ENCODE peak calls at places on chromosomes 1 and 21, in six cellular contexts. One of them, this sample, is unnamed. For H3K4me1, the result is how much of the 10 kb centered on the place peaks cover.

GRCh38 chr1:84164156-84164555 is 20.1 kb downstream of the PRKACB start:
- DNase-seq in H9: no peak
- DNase-seq in neuronal stem cell: no peak
- DNase-seq in IMR-90: no peak
- DNase-seq in trophoblast cell: no peak
- DNase-seq in H1: no peak
- DNase-seq in this sample: no peak

GRCh38 chr1:44664730-44665370 is 9.4 kb downstream of the TMEM53 start:
- DNase-seq in H9: no peak
- DNase-seq in neuronal stem cell: no peak
- DNase-seq in IMR-90: no peak
- DNase-seq in trophoblast cell: no peak
- DNase-seq in H1: no peak
- DNase-seq in this sample: no peak

GRCh38 chr1:8370928-8371327 is 53.0 kb downstream of the SLC45A1 start:
- DNase-seq in H9: no peak
- DNase-seq in neuronal stem cell: no peak
- DNase-seq in IMR-90: peak
- DNase-seq in trophoblast cell: no peak
- DNase-seq in H1: no peak
- DNase-seq in this sample: no peak

GRCh38 chr1:5111581-5111980 is 457.2 kb downstream of the AJAP1 start:
- DNase-seq in H9: no peak
- DNase-seq in neuronal stem cell: no peak
- DNase-seq in IMR-90: no peak
- DNase-seq in trophoblast cell: no peak
- DNase-seq in H1: no peak
- DNase-seq in this sample: no peak

GRCh38 chr1:212980123-212980800 is 29.9 kb downstream of the VASH2 start:
- DNase-seq in H9: peak
- DNase-seq in neuronal stem cell: peak
- DNase-seq in IMR-90: peak
- DNase-seq in trophoblast cell: peak
- DNase-seq in H1: no peak
- DNase-seq in this sample: peak

GRCh38 chr1:189751311-189751710 is 726.4 kb downstream of the BRINP3 start:
- DNase-seq in H9: no peak
- DNase-seq in neuronal stem cell: no peak
- DNase-seq in IMR-90: peak
- DNase-seq in trophoblast cell: peak
- DNase-seq in H1: no peak
- DNase-seq in this sample: no peak

GRCh38 chr1:203488539-203488938 is 5.4 kb upstream of the OPTC start:
- DNase-seq in H9: no peak
- DNase-seq in neuronal stem cell: no peak
- DNase-seq in IMR-90: no peak
- DNase-seq in trophoblast cell: no peak
- DNase-seq in H1: no peak
- DNase-seq in this sample: no peak

GRCh38 chr1:37732111-37732780 is 32.7 kb downstream of the EPHA10 start:
- DNase-seq in H9: no peak
- DNase-seq in neuronal stem cell: no peak
- DNase-seq in IMR-90: no peak
- DNase-seq in trophoblast cell: no peak
- DNase-seq in H1: no peak
- DNase-seq in this sample: no peak

GRCh38 chr1:88773540-88774150 is 89.6 kb downstream of the PKN2 start:
- DNase-seq in H9: no peak
- DNase-seq in neuronal stem cell: no peak
- DNase-seq in IMR-90: peak
- DNase-seq in trophoblast cell: peak
- DNase-seq in H1: no peak
- DNase-seq in this sample: peak

GRCh38 chr1:245365621-245366020 is 210.8 kb downstream of the KIF26B start:
- DNase-seq in H9: no peak
- DNase-seq in neuronal stem cell: no peak
- DNase-seq in IMR-90: no peak
- DNase-seq in trophoblast cell: no peak
- DNase-seq in H1: no peak
- DNase-seq in this sample: no peak

GRCh38 chr1:88684482-88685238 is 587 bp downstream of the PKN2 start:
- DNase-seq in H9: peak
- DNase-seq in neuronal stem cell: peak
- DNase-seq in IMR-90: peak
- DNase-seq in trophoblast cell: peak
- DNase-seq in H1: peak
- DNase-seq in this sample: peak

GRCh38 chr1:173206816-173207595 is at the start of gene TNFSF4:
- DNase-seq in H9: no peak
- DNase-seq in neuronal stem cell: no peak
- DNase-seq in IMR-90: peak
- DNase-seq in trophoblast cell: peak
- DNase-seq in H1: no peak
- DNase-seq in this sample: no peak

GRCh38 chr21:32096411-32096810 is 182.4 kb downstream of the MIS18A start:
- DNase-seq in H9: peak
- DNase-seq in neuronal stem cell: peak
- DNase-seq in IMR-90: no peak
- DNase-seq in trophoblast cell: peak
- DNase-seq in H1: peak
- DNase-seq in this sample: no peak

GRCh38 chr1:180778782-180779398 is 133.8 kb upstream of the KIAA1614 start:
- DNase-seq in H9: peak
- DNase-seq in neuronal stem cell: no peak
- DNase-seq in IMR-90: no peak
- DNase-seq in trophoblast cell: peak
- DNase-seq in H1: no peak
- DNase-seq in this sample: no peak

GRCh38 chr1:1306070-1306660 is 1.6 kb downstream of the ACAP3 start:
- DNase-seq in H9: peak
- DNase-seq in neuronal stem cell: no peak
- DNase-seq in IMR-90: peak
- DNase-seq in trophoblast cell: no peak
- DNase-seq in H1: no peak
- DNase-seq in this sample: peak

GRCh38 chr1:201636581-201636980 is 97.7 kb downstream of the NAV1 start:
- DNase-seq in H9: no peak
- DNase-seq in neuronal stem cell: no peak
- DNase-seq in IMR-90: peak
- DNase-seq in trophoblast cell: no peak
- DNase-seq in H1: no peak
- DNase-seq in this sample: peak

GRCh38 chr1:55444660-55445059 is 229.5 kb upstream of the USP24 start:
- DNase-seq in H9: no peak
- DNase-seq in neuronal stem cell: no peak
- DNase-seq in IMR-90: no peak
- DNase-seq in trophoblast cell: no peak
- DNase-seq in H1: no peak
- DNase-seq in this sample: no peak
- H3K4me1 ChIP-seq in H9: under half
- H3K4me1 ChIP-seq in neuronal stem cell: under half
- H3K4me1 ChIP-seq in IMR-90: under half
- H3K4me1 ChIP-seq in trophoblast cell: under half
- H3K4me1 ChIP-seq in H1: under half
- H3K4me1 ChIP-seq in this sample: under half

DNA sequence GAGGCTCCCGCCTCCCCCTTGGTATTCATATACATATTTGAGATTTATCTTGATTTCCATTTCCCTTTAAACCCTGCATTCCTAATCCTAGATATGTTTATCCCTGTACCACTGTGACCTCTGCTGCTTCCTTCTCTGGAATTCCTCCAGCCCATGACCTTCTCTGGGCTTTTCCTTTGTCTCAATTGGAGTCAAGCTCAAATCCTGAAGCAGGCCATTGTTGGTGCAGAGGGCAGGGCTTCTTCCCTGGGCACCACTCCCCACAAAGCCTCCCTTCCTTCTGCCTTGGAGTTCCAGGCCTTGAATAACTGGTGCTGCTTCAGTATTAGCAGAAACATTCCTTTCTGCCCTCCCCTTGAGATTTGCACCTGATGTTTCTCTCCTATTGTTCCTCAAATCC is 296.9 kb downstream of the PBX1 start:
- DNase-seq in H9: no peak
- DNase-seq in neuronal stem cell: no peak
- DNase-seq in IMR-90: no peak
- DNase-seq in trophoblast cell: peak
- DNase-seq in H1: no peak
- DNase-seq in this sample: no peak
- H3K14ac ChIP-seq in H9: no peak
- H3K14ac ChIP-seq in neuronal stem cell: no peak
- H3K14ac ChIP-seq in IMR-90: no peak
- H3K14ac ChIP-seq in trophoblast cell: no peak
- H3K14ac ChIP-seq in H1: no peak
- H3K14ac ChIP-seq in this sample: no peak

GRCh38 chr1:225881081-225882007 is 836 bp downstream of the TMEM63A start:
- DNase-seq in H9: peak
- DNase-seq in neuronal stem cell: no peak
- DNase-seq in IMR-90: peak
- DNase-seq in trophoblast cell: peak
- DNase-seq in H1: no peak
- DNase-seq in this sample: peak

GRCh38 chr1:225880636-225881035 is 1.5 kb downstream of the TMEM63A start:
- DNase-seq in H9: no peak
- DNase-seq in neuronal stem cell: no peak
- DNase-seq in IMR-90: no peak
- DNase-seq in trophoblast cell: no peak
- DNase-seq in H1: no peak
- DNase-seq in this sample: no peak

GRCh38 chr1:225883616-225884265 is 1.6 kb upstream of the TMEM63A start:
- DNase-seq in H9: no peak
- DNase-seq in neuronal stem cell: no peak
- DNase-seq in IMR-90: no peak
- DNase-seq in trophoblast cell: no peak
- DNase-seq in H1: no peak
- DNase-seq in this sample: no peak

GRCh38 chr1:225882008-225882698 is at the start of gene TMEM63A:
- DNase-seq in H9: peak
- DNase-seq in neuronal stem cell: peak
- DNase-seq in IMR-90: peak
- DNase-seq in trophoblast cell: peak
- DNase-seq in H1: peak
- DNase-seq in this sample: peak

DNA sequence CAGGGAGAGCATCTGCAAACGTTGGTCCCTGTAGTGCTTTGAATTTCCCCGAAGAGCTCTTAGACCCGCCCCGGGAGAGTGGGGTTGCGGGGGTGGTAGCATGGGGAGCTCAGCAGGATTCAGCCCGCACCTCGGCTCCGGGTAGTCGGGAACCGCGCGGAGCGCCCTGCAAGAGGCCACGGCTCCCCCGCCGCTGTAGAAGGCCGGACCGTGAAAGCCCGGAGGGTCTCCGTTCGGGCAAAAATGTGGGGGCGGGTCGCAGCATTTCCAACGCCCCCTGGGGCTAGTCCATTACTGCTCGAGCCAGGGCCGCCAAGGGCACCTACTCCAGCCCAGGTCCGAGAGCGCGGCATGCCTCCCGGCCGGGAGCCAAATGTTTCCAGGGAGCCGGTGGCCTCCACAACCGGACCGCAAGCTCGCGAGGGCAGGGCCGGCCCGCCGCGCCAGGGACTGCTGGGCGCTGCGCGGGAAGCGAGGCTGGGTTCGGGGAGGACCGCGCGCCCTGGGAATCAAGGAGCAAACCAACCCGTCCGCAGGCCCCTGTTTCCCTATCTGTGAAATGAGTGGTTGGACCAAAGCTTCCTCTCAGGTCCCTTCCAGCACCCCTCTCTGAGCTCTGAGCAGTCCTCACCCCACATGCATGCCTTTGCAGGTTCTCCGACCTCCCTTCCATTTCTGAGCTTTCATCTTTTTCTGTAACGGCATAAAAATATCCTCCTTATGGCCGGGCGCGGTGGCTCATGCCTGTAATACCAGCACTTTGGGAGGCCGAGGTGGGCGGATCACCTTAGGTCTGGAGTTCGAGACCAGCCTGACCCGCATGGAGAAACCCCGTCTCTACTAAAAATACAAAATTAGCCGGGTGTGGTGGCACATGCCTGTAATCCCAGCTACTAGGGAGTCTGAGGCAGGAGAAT is 777 bp upstream of the TMEM63A start:
- DNase-seq in H9: peak
- DNase-seq in neuronal stem cell: peak
- DNase-seq in IMR-90: peak
- DNase-seq in trophoblast cell: peak
- DNase-seq in H1: no peak
- DNase-seq in this sample: peak
- H2BK120ac ChIP-seq in H9: no peak
- H2BK120ac ChIP-seq in neuronal stem cell: no peak
- H2BK120ac ChIP-seq in IMR-90: peak
- H2BK120ac ChIP-seq in trophoblast cell: peak
- H2BK120ac ChIP-seq in H1: no peak
- H2BK120ac ChIP-seq in this sample: no peak

GRCh38 chr1:21763236-21763635 is 19.7 kb downstream of the USP48 start:
- DNase-seq in H9: no peak
- DNase-seq in neuronal stem cell: no peak
- DNase-seq in IMR-90: no peak
- DNase-seq in trophoblast cell: no peak
- DNase-seq in H1: no peak
- DNase-seq in this sample: no peak

GRCh38 chr1:21766210-21766609 is 16.7 kb downstream of the USP48 start:
- DNase-seq in H9: no peak
- DNase-seq in neuronal stem cell: no peak
- DNase-seq in IMR-90: no peak
- DNase-seq in trophoblast cell: no peak
- DNase-seq in H1: no peak
- DNase-seq in this sample: no peak

GRCh38 chr1:21764615-21765423 is 18.1 kb downstream of the USP48 start:
- DNase-seq in H9: no peak
- DNase-seq in neuronal stem cell: peak
- DNase-seq in IMR-90: peak
- DNase-seq in trophoblast cell: peak
- DNase-seq in H1: no peak
- DNase-seq in this sample: peak

GRCh38 chr1:21762022-21762404 is 20.9 kb downstream of the USP48 start:
- DNase-seq in H9: no peak
- DNase-seq in neuronal stem cell: no peak
- DNase-seq in IMR-90: no peak
- DNase-seq in trophoblast cell: no peak
- DNase-seq in H1: no peak
- DNase-seq in this sample: no peak

DNA sequence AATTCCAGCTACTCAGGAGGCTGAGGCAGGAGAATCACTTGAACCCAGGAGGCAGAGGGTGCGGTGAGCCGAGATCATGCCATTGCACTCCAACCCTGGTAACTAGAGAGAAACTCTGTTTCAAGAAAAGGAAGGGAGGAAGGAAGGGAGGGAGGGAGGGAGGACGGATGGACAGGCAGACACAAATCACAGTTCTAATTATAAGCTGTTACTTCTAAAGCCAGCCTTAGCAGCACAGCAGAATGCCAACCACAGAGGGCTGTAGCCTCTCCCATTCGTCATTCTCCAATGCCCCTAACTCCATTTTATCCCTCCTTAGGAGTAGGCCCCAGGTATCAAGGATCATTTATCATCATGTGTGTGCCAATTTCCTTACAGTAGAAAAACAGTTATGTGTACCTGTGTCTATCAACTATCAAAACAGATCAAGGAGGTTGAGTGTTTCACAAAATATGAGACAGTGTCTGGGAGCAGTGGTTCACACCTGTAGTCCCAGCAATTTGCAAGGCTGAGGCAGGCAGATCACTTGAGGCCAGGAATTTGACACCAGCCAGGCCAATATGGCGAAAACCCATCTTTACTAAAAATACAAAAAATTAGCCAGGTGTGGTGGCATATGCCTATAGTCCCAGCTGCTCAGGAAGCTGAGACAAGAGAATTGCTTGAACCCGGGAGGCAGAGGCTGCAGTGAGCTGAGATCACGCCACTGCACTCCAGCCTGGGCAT is 19.1 kb downstream of the USP48 start:
- DNase-seq in H9: no peak
- DNase-seq in neuronal stem cell: no peak
- DNase-seq in IMR-90: no peak
- DNase-seq in trophoblast cell: no peak
- DNase-seq in H1: no peak
- DNase-seq in this sample: no peak
- H3K4me1 ChIP-seq in H9: under half
- H3K4me1 ChIP-seq in neuronal stem cell: under half
- H3K4me1 ChIP-seq in IMR-90: under half
- H3K4me1 ChIP-seq in trophoblast cell: under half
- H3K4me1 ChIP-seq in H1: under half
- H3K4me1 ChIP-seq in this sample: under half

This sample was measured in mesenchymal stem cell.